ENCODE peak calls at places on chromosomes 7 and 10, in four cellular contexts. C, H, Y and D are unnamed samples.

GRCh38 chr7:16564909-16565426 is 38.3 kb downstream of the LRRC72 start:
- DNase-seq in H (no peak), C (peak), Y (peak), D (no peak)

GRCh38 chr10:111646021-111646420 is 537.5 kb downstream of the GPAM start:
- DNase-seq in H (no peak), C (no peak), Y (no peak), D (no peak)

GRCh38 chr7:11130012-11130411 is 156.3 kb downstream of the PHF14 start:
- DNase-seq in H (no peak), C (no peak), Y (no peak), D (no peak)

GRCh38 chr10:81866753-81867152 is 8.2 kb upstream of the NRG3 start:
- DNase-seq in H (no peak), Y (no peak), C (no peak), D (no peak)

GRCh38 chr7:73847941-73848723 is 5.8 kb upstream of the METTL27 start:
- DNase-seq in Y (no peak), C (no peak), H (no peak), D (no peak)

GRCh38 chr7:77838929-77839491 is 40.4 kb downstream of the PHTF2 start:
- DNase-seq in C (no peak), Y (no peak), H (no peak), D (no peak)

GRCh38 chr7:26426096-26426495 is 134.4 kb downstream of the SNX10 start:
- DNase-seq in H (no peak), Y (no peak), C (no peak), D (no peak)

GRCh38 chr7:98240961-98241673 is 10.9 kb downstream of the TECPR1 start:
- DNase-seq in H (peak), Y (peak), C (peak), D (peak)

GRCh38 chr7:19020711-19021110 is 96.7 kb downstream of the TWIST1 start:
- DNase-seq in C (no peak), H (no peak), Y (no peak), D (no peak)

GRCh38 chr10:103763374-103764202 is 91.8 kb downstream of the SH3PXD2A start:
- DNase-seq in H (no peak), Y (no peak), C (no peak), D (no peak)

GRCh38 chr7:12524794-12525386 is 45.6 kb upstream of the SCIN start:
- DNase-seq in Y (peak), C (no peak), H (no peak), D (no peak)

GRCh38 chr10:63103971-63104409 is 29.1 kb upstream of the NRBF2 start:
- DNase-seq in Y (no peak), C (no peak), H (no peak), D (no peak)